ENCODE peak calls at places on chromosomes 12 and 14, in four cellular contexts. J is HepG2, I is H1, T is GM12878. P is an unnamed sample. For H3K9me3, the result is how much of the 10 kb centered on the place peaks cover.

GRCh38 chr12:42862055-42862454 is 272.5 kb upstream of the PRICKLE1 start:
- DNase-seq in I (no peak), J (no peak), T (no peak), P (no peak)

GRCh38 chr12:23055004-23055403 is 430.0 kb downstream of the ETNK1 start:
- DNase-seq in T (no peak), J (peak), I (peak), P (peak)

GRCh38 chr14:100654814-100655795 is 67.9 kb upstream of the BEGAIN start:
- DNase-seq in T (no peak), J (no peak), I (peak), P (no peak)

GRCh38 chr12:21155517-21156351 is 24.7 kb downstream of the SLCO1B1 start:
- DNase-seq in T (no peak), J (no peak), I (no peak), P (no peak)

GRCh38 chr12:94032368-94032767 is 116.0 kb upstream of the PLXNC1 start:
- DNase-seq in J (no peak), I (no peak), T (no peak), P (no peak)

GRCh38 chr12:66674495-66675122 is 4.3 kb downstream of the GRIP1 start:
- DNase-seq in J (no peak), I (no peak), T (no peak), P (no peak)

GRCh38 chr12:108635201-108635996 is 1.7 kb upstream of the SELPLG start:
- DNase-seq in J (no peak), I (no peak), T (peak), P (no peak)

GRCh38 chr12:39145175-39145999 is 240.0 kb upstream of the CPNE8 start:
- DNase-seq in T (no peak), I (peak), J (no peak), P (peak)

GRCh38 chr12:130545475-130545874 is 170.6 kb downstream of the RIMBP2 start:
- DNase-seq in J (no peak), I (no peak), T (no peak), P (no peak)

GRCh38 chr14:53010193-53010592 is 59.3 kb upstream of the FERMT2 start:
- DNase-seq in I (no peak), T (no peak), J (no peak), P (no peak)

GRCh38 chr14:91258021-91258618 is 13.6 kb upstream of the GPR68 start:
- DNase-seq in J (no peak), I (no peak), T (no peak), P (no peak)

GRCh38 chr12:123056053-123056452 is 75.6 kb downstream of the ARL6IP4 start:
- DNase-seq in T (no peak), J (no peak), I (no peak), P (no peak)

GRCh38 chr12:106189341-106189740 is 50.6 kb upstream of the NUAK1 start:
- DNase-seq in T (no peak), I (no peak), J (no peak), P (no peak)

GRCh38 chr12:47120736-47121135 is 41.0 kb upstream of the AMIGO2 start:
- DNase-seq in I (no peak), J (no peak), T (no peak), P (no peak)

GRCh38 chr12:1907652-1908611 is 10.5 kb downstream of the CACNA2D4 start:
- DNase-seq in J (no peak), I (peak), T (no peak), P (no peak)

GRCh38 chr12:55712154-55712553 is 3.7 kb upstream of the BLOC1S1 start:
- DNase-seq in J (no peak), I (no peak), T (no peak), P (no peak)

GRCh38 chr14:99986416-99986815 is 78.8 kb upstream of the EVL start:
- DNase-seq in T (no peak), J (no peak), I (no peak), P (no peak)

GRCh38 chr14:23174266-23174665 is 9.2 kb downstream of the SLC7A8 start:
- DNase-seq in T (no peak), I (no peak), J (no peak), P (no peak)

GRCh38 chr12:59131462-59131861 is 211.2 kb upstream of the LRIG3 start:
- DNase-seq in I (no peak), T (no peak), J (no peak), P (peak)

GRCh38 chr12:56581418-56582145 is 48.5 kb downstream of the BAZ2A start:
- DNase-seq in I (no peak), J (peak), T (peak), P (no peak)

GRCh38 chr12:95943231-95943842 is at the start of gene AMDHD1:
- DNase-seq in T (no peak), J (peak), I (peak), P (peak)

GRCh38 chr14:24228902-24229301 is 3.3 kb downstream of the NEDD8 start:
- DNase-seq in T (no peak), J (no peak), I (no peak), P (no peak)

GRCh38 chr14:106518054-106518943 is 991.9 kb downstream of the TMEM121 start:
- DNase-seq in I (no peak), J (no peak), T (no peak), P (no peak)
- TF ChIP-seq SUZ12 in I (no peak), J (no peak), T (no peak), P (no peak)

GRCh38 chr14:26377150-26377549 is 220.7 kb downstream of the NOVA1 start:
- DNase-seq in T (no peak), I (no peak), J (no peak), P (peak)

GRCh38 chr14:26381405-26381804 is 216.4 kb downstream of the NOVA1 start:
- DNase-seq in J (no peak), T (no peak), I (no peak), P (no peak)

GRCh38 chr14:26383286-26383685 is 214.5 kb downstream of the NOVA1 start:
- DNase-seq in J (no peak), I (no peak), T (no peak), P (no peak)

GRCh38 chr14:26380616-26381015 is 217.2 kb downstream of the NOVA1 start:
- DNase-seq in T (no peak), J (no peak), I (no peak), P (no peak)

GRCh38 chr14:26379951-26380350 is 217.9 kb downstream of the NOVA1 start:
- DNase-seq in I (no peak), J (no peak), T (no peak), P (no peak)
- H3K9me3 ChIP-seq in I (under half), J (half or more), T (under half), P (under half)

DNA sequence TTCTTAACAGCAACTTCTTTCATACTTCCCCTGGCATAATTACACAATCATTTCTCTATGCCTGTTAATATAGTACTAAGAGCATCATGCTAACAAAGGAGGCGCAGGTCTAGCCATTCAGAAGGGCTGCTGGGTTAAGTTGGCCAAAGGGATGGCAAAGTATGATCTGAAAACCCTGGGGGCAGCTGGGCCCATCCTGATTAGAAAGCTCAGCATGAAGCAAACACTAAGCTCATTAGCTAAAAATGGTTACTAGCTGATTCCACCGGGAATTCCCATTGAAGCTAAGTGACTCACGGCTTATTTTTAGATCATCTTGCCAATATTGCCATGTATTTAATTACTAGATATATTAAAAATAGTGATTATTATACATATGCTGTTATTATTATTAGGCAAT is 26.0 kb upstream of the ANP32D start:
- DNase-seq in I (no peak), J (no peak), T (no peak), P (no peak)
- TF ChIP-seq SUZ12 in I (no peak), J (no peak), T (no peak), P (no peak)

GRCh38 chr14:105665951-105666277 is 139.5 kb downstream of the TMEM121 start:
- DNase-seq in I (no peak), J (no peak), T (no peak), P (no peak)
- H3K9me3 ChIP-seq in I (under half), J (under half), T (under half), P (under half)

GRCh38 chr14:29166507-29166906 is 399.9 kb downstream of the FOXG1 start:
- DNase-seq in T (no peak), I (no peak), J (no peak), P (no peak)
- TF ChIP-seq SUZ12 in T (no peak), I (no peak), J (no peak), P (no peak)

DNA sequence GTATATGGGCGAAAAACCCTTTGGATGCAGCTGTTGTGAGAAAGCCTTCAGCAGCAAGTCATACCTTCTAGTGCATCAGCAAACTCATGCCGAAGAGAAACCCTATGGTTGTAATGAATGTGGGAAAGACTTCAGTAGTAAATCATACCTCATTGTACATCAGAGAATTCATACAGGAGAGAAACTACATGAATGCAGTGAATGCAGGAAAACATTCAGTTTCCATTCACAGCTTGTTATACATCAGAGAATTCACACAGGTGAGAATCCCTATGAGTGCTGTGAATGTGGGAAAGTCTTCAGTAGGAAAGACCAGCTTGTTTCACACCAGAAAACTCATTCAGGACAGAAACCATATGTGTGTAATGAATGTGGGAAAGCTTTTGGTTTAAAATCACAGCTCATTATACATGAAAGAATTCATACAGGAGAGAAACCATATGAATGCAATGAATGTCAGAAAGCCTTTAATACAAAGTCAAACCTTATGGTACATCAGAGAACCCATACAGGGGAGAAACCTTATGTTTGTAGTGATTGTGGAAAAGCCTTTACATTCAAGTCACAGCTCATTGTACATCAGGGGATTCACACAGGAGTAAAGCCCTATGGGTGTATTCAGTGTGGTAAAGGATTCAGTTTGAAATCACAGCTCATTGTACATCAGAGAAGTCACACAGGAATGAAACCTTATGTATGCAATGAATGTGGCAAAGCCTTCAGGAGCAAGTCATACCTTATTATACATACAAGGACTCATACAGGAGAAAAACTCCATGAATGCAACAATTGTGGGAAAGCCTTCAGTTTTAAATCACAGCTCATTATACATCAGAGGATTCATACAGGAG is 21.4 kb downstream of the ZNF268 start:
- DNase-seq in I (no peak), J (no peak), T (no peak), P (no peak)
- H3K9me3 ChIP-seq in I (half or more), J (half or more), T (half or more), P (half or more)

P was measured in NT2/D1.